ENCODE peak calls at places on chromosomes 7 and 10, in nine cellular contexts. U, N, J, Y, G, E, H, O and K are unnamed samples.

GRCh38 chr10:93495654-93496321 is 624 bp upstream of the CEP55 start:
- DNase-seq in Y (peak), E (peak), H (peak), J (no peak), N (peak), O (peak), U (peak), G (peak), K (peak)

GRCh38 chr7:83842894-83843293 is 194.0 kb upstream of the SEMA3E start:
- DNase-seq in O (no peak), U (no peak), Y (no peak), E (no peak), H (no peak), G (no peak), J (no peak), N (no peak), K (no peak)

GRCh38 chr7:49174396-49174795 is 250.0 kb downstream of the CDC14C start:
- DNase-seq in N (no peak), G (no peak), H (no peak), O (no peak), E (no peak), Y (no peak), U (no peak), J (no peak), K (no peak)

GRCh38 chr7:96314402-96315108 is 7.3 kb downstream of the SLC25A13 start:
- DNase-seq in G (no peak), H (no peak), Y (no peak), N (no peak), O (no peak), J (no peak), U (peak), E (peak), K (no peak)

GRCh38 chr10:132904814-132905649 is 37.3 kb downstream of the CFAP46 start:
- DNase-seq in O (no peak), E (no peak), Y (no peak), U (no peak), N (no peak), J (no peak), H (no peak), G (no peak), K (no peak)

GRCh38 chr7:105838273-105839141 is 37.9 kb downstream of the ATXN7L1 start:
- DNase-seq in G (no peak), U (no peak), E (peak), O (peak), J (peak), Y (peak), H (no peak), N (peak), K (no peak)

GRCh38 chr7:100582041-100582579 is 3.8 kb downstream of the LRCH4 start:
- DNase-seq in E (no peak), N (no peak), Y (peak), J (no peak), U (no peak), O (no peak), G (no peak), H (peak), K (peak)

GRCh38 chr7:107691713-107692112 is 31.1 kb downstream of the SLC26A4 start:
- DNase-seq in N (peak), G (no peak), E (peak), J (no peak), O (peak), U (no peak), Y (no peak), H (no peak), K (no peak)

GRCh38 chr10:118615888-118616287 is 20.4 kb upstream of the PRLHR start:
- DNase-seq in G (no peak), E (no peak), O (no peak), J (no peak), H (no peak), Y (no peak), U (no peak), N (peak), K (no peak)

GRCh38 chr7:85529831-85530230 is 343.0 kb upstream of the SEMA3D start:
- DNase-seq in U (no peak), N (peak), J (no peak), Y (no peak), G (no peak), O (peak), H (no peak), E (peak), K (no peak)

GRCh38 chr7:46710927-46711326 is 789.9 kb upstream of the IGFBP3 start:
- DNase-seq in N (no peak), O (no peak), U (no peak), E (peak), H (no peak), J (no peak), Y (no peak), G (no peak), K (no peak)

GRCh38 chr10:71080381-71081228 is 131.8 kb upstream of the UNC5B start:
- DNase-seq in H (peak), O (no peak), U (no peak), Y (no peak), J (no peak), E (no peak), N (no peak), G (no peak), K (no peak)

GRCh38 chr10:79197558-79197957 is 128.8 kb downstream of the ZMIZ1 start:
- DNase-seq in Y (no peak), G (no peak), H (no peak), O (no peak), U (no peak), N (no peak), E (no peak), J (no peak), K (no peak)

GRCh38 chr7:15854841-15855576 is 168.5 kb upstream of the MEOX2 start:
- DNase-seq in J (no peak), N (peak), H (no peak), Y (no peak), G (no peak), O (peak), U (no peak), E (peak), K (no peak)

GRCh38 chr10:57955076-57955475 is 312.6 kb downstream of the IPMK start:
- DNase-seq in H (no peak), N (peak), E (peak), J (no peak), G (no peak), O (peak), Y (no peak), U (no peak), K (no peak)

DNA sequence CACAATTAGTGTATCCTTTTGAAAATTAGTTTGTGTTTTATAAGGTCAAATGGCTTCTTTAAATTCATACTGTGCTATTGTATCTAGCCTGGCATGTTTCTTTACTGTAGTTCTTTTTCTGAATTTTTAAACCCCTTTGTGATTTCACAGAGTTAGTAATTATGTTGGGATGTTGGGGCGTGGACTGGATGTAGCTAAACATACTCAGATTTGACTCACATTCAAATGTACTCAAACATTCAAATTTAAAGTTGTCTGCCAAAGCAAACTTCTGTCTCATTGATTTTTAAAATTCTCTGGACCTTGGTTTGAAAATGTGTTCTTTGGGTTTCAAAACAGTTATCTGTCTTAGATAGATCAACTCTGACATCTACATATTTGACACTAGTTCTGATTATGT is 7.2 kb upstream of the NRP1 start:
- DNase-seq in Y (no peak), G (no peak), H (no peak), O (peak), U (no peak), J (no peak), E (no peak), N (peak), K (no peak)
- H3K4me3 ChIP-seq in Y (no peak), G (no peak), H (peak), O (peak), U (no peak), J (no peak), E (no peak), N (no peak), K (no peak)

GRCh38 chr7:1787241-1787640 is 117.2 kb downstream of the ELFN1 start:
- DNase-seq in H (no peak), E (no peak), J (no peak), Y (no peak), O (no peak), U (no peak), G (no peak), N (no peak), K (no peak)
- H3K4me3 ChIP-seq in H (no peak), E (no peak), J (no peak), Y (no peak), O (no peak), U (no peak), G (no peak), N (no peak), K (no peak)

DNA sequence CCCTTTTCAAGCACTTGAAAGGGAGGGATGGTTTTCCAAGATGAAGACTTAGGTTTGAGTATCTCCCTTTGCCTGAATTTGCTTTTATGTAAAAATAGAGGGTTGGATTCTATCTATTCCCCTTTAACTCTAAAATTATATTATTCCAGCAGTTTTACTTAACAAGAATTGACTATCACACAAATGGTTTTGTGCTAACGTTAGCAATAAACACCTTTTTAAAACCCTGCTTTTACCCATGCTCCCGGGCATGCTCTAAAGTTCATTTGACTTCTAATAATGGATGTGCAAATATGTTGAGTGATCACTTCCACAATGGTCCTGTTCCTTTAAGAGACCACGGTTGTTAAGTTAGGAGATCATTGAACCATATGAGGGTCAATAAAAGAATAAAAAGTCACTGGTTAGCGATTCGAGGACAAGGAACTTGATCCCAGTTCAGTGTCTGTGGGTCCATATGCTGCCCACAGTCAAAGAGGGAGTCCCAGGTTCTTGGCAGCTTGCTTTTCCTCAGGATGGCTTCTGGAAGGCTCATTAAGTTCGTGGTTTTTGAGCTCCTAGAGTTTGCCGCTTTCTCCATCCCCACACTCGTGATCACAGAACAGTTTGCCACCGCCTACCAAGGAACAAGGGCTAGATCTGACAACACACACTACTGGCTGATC is at the start of gene TMEM236:
- DNase-seq in Y (no peak), H (no peak), N (no peak), G (no peak), O (no peak), U (no peak), J (no peak), E (no peak), K (no peak)
- H3K4me3 ChIP-seq in Y (no peak), H (no peak), N (no peak), G (no peak), O (no peak), U (no peak), J (no peak), E (no peak), K (no peak)

GRCh38 chr10:117552759-117553158 is 10.2 kb downstream of the EMX2 start:
- DNase-seq in G (no peak), Y (no peak), O (no peak), U (no peak), H (no peak), N (no peak), E (no peak), J (no peak), K (no peak)
- H3K4me3 ChIP-seq in G (no peak), Y (no peak), O (no peak), U (no peak), H (no peak), N (no peak), E (no peak), J (no peak), K (no peak)

GRCh38 chr10:109889867-109890266 is 33.4 kb downstream of the XPNPEP1 start:
- DNase-seq in E (peak), O (peak), G (no peak), N (peak), H (no peak), U (peak), Y (no peak), J (no peak), K (no peak)
- H3K4me3 ChIP-seq in E (no peak), O (no peak), G (no peak), N (no peak), H (no peak), U (no peak), Y (no peak), J (no peak), K (no peak)

GRCh38 chr7:128029405-128029995 is 1.7 kb downstream of the LRRC4 start:
- DNase-seq in O (no peak), G (no peak), E (no peak), Y (no peak), N (no peak), H (peak), U (peak), J (no peak), K (no peak)
- H3K4me3 ChIP-seq in O (no peak), G (no peak), E (no peak), Y (no peak), N (no peak), H (no peak), U (no peak), J (no peak), K (no peak)

DNA sequence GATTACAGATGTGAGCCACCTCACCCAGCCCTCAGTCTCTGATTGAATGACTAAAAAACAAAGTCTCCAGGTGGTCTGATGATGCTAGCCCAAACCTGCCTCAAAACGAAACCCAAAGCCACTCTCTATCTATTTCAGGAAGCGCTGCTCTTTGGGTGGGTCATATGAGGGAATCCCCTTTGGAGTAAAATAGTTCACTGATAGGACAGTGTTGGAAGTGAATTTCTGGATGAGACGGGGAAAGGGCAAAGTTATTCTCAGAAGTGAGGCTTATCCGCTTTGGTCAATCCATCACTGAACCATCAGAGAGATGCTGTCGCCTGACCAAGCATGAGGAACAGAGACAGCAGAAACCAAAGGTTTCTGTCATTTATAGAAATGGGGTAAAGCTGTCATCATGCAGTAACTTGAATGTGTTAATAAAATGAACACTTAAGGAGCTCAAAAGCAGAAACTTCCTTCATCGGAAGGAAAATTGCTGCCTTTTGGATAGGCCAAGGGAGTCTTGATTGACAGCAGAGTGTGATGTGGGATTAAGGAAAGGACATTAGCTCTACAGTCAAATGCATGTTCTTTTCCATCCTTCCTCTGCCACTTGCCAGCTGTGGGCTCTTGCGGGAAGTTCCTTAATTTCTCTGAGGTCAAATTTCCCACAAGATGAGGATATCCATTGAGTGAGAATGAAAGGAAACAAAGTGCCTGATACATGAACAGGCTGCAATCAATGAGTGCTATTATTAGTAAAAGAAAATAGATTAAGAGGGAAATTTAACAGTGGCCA is 64.9 kb upstream of the C1QL3 start:
- DNase-seq in N (no peak), O (no peak), G (peak), J (no peak), H (no peak), U (no peak), Y (no peak), E (no peak), K (no peak)
- H3K4me3 ChIP-seq in N (no peak), O (no peak), G (peak), J (no peak), H (no peak), U (no peak), Y (no peak), E (no peak), K (no peak)